ENCODE peak calls at places on chromosomes 12 and 14, in four cellular contexts. G, K, V and R are unnamed samples.

GRCh38 chr12:124581299-124581698 is 13.9 kb upstream of the NCOR2 start:
- DNase-seq in G (no peak), K (no peak), V (no peak), R (peak)

GRCh38 chr12:74538491-74539258 is 1.0 kb downstream of the ATXN7L3B start:
- DNase-seq in G (no peak), K (no peak), V (no peak), R (peak)

GRCh38 chr12:131422185-131422515 is 288.7 kb upstream of the SFSWAP start:
- DNase-seq in G (no peak), K (no peak), V (no peak), R (no peak)

GRCh38 chr14:68824517-68825347 is 31.9 kb upstream of the ZFP36L1 start:
- DNase-seq in G (no peak), K (peak), V (peak), R (peak)

GRCh38 chr12:47190271-47190750 is 110.6 kb upstream of the AMIGO2 start:
- DNase-seq in G (peak), K (peak), V (peak), R (peak)

GRCh38 chr14:81990312-81990761 is 456.7 kb upstream of the SEL1L start:
- DNase-seq in G (no peak), K (peak), V (no peak), R (peak)

GRCh38 chr14:61694039-61694438 is 1.3 kb upstream of the HIF1A start:
- DNase-seq in G (no peak), K (no peak), V (no peak), R (no peak)

GRCh38 chr14:104600141-104600643 is 4.4 kb downstream of the TMEM179 start:
- DNase-seq in G (no peak), K (no peak), V (no peak), R (no peak)

GRCh38 chr12:132174015-132174660 is 29.9 kb downstream of the NOC4L start:
- DNase-seq in G (no peak), K (no peak), V (no peak), R (no peak)

GRCh38 chr12:12641650-12642049 is 30.0 kb downstream of the CREBL2 start:
- DNase-seq in G (no peak), K (no peak), V (no peak), R (no peak)

GRCh38 chr12:7369274-7369729 is 65.4 kb downstream of the ACSM4 start:
- DNase-seq in G (no peak), K (no peak), V (peak), R (no peak)

GRCh38 chr14:104118006-104118844 is 20.2 kb upstream of the KIF26A start:
- DNase-seq in G (no peak), K (no peak), V (no peak), R (no peak)

GRCh38 chr12:26680724-26681455 is 152.1 kb downstream of the ITPR2 start:
- DNase-seq in G (no peak), K (peak), V (no peak), R (peak)

GRCh38 chr12:2813214-2813554 is 716 bp downstream of the ITFG2 start:
- DNase-seq in G (no peak), K (no peak), V (no peak), R (no peak)

GRCh38 chr14:96098309-96098998 is 59.3 kb downstream of the C14orf132 start:
- DNase-seq in G (no peak), K (peak), V (peak), R (peak)

GRCh38 chr14:31388687-31389413 is 31.5 kb downstream of the HEATR5A start:
- DNase-seq in G (no peak), K (peak), V (no peak), R (peak)

GRCh38 chr14:68958553-68958952 is 20.5 kb downstream of the ACTN1 start:
- DNase-seq in G (no peak), K (peak), V (no peak), R (peak)

GRCh38 chr14:34254031-34254430 is 208.0 kb downstream of the SPTSSA start:
- DNase-seq in G (no peak), K (no peak), V (no peak), R (no peak)

GRCh38 chr12:2294651-2295475 is 242.1 kb downstream of the CACNA1C start:
- DNase-seq in G (peak), K (peak), V (no peak), R (peak)

GRCh38 chr12:126055521-126055920 is 990.3 kb downstream of the AACS start:
- DNase-seq in G (peak), K (no peak), V (peak), R (peak)

GRCh38 chr14:86124328-86124727 is 594.4 kb downstream of the FLRT2 start:
- DNase-seq in G (no peak), K (no peak), V (no peak), R (no peak)

DNA sequence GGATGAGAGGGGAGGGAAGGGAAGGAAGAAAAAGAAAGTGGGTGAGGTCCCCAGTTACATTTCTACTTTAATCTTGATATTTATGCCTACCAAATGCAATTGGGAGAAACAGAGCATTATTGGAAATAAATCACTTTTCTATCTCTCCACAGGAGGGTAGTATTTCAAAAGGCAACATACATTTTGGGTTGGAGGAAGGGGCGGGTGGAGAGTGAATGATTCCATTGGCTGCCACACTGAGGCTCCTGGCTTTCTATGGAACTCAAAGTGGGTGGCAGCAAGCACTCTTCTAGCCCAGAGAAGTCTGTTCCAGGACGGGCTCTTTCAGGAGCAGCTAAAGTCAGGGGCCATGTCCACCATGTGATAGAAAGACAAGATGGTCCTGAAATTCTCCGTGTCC is 441.3 kb downstream of the DAD1 start:
- DNase-seq in G (no peak), K (no peak), V (no peak), R (no peak)
- TF ChIP-seq CTCF in G (no peak), K (no peak), V (peak), R (no peak)

DNA sequence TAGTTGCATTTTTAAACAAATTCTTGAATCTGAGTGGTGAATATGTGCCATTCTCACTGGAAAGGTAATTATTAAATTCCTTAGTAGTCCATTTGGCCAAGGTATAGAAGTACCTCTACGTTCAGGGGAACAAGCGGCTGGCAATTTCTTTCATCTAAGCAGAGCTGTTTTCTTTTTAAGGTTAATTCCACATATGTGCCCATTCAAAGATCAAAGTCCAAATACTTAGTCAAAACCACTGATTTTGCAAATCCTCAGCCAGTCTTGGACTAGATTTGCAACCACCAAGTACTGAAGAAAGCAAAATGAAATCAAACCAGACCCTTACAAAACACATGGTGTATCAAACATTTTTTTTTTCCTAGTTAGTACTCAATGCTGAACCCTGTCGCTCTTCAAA is 68.7 kb upstream of the JDP2 start:
- DNase-seq in G (no peak), K (no peak), V (no peak), R (no peak)
- TF ChIP-seq CTCF in G (no peak), K (no peak), V (no peak), R (no peak)

GRCh38 chr12:76113800-76114757 is 29.6 kb upstream of the NAP1L1 start:
- DNase-seq in G (no peak), K (peak), V (no peak), R (no peak)
- TF ChIP-seq CTCF in G (no peak), K (no peak), V (no peak), R (no peak)

GRCh38 chr12:106790020-106790419 is 15.5 kb downstream of the RIC8B start:
- DNase-seq in G (no peak), K (no peak), V (no peak), R (no peak)
- TF ChIP-seq CTCF in G (peak), K (no peak), V (no peak), R (no peak)

GRCh38 chr14:74762917-74763802 is at the start of gene YLPM1:
- DNase-seq in G (peak), K (peak), V (peak), R (peak)
- TF ChIP-seq CTCF in G (peak), K (peak), V (peak), R (peak)

DNA sequence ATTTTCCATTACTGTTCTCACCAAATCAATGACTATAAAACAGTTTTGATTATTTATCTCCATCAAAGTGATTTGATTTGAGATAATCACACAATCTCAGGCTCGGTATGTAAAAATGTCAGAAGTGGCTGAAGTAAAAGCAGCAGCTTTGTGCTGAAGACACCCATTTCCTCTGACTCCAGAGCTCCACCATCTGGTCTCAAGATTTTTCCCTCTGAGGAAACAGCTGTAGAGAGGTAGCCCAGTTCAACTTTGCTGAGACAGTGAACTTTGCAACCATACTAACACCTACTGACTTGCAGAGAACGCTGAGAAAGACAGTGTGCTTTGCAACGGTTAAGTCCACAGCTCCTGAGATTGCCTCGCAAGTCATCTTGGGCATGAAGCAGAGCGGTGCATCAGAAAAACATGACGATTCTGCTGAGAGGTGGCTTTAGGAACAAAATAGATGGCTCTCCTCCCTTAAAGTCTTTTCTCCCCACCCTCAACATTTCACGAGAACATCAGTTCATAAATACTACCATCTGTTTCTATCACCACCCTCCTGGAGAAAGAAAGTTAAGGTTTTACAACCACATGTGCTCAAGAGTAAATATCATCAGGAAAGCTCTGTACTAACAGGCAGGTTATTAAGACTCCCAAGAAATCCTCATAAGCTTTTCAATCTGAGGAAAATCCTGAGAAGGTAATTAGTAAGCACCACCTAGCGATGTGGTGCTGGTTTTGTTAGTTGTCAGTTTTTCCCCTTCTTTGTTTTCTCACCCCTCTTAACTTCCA is 34.8 kb downstream of the HIGD1C start:
- DNase-seq in G (no peak), K (peak), V (no peak), R (peak)
- TF ChIP-seq CTCF in G (peak), K (peak), V (peak), R (peak)

DNA sequence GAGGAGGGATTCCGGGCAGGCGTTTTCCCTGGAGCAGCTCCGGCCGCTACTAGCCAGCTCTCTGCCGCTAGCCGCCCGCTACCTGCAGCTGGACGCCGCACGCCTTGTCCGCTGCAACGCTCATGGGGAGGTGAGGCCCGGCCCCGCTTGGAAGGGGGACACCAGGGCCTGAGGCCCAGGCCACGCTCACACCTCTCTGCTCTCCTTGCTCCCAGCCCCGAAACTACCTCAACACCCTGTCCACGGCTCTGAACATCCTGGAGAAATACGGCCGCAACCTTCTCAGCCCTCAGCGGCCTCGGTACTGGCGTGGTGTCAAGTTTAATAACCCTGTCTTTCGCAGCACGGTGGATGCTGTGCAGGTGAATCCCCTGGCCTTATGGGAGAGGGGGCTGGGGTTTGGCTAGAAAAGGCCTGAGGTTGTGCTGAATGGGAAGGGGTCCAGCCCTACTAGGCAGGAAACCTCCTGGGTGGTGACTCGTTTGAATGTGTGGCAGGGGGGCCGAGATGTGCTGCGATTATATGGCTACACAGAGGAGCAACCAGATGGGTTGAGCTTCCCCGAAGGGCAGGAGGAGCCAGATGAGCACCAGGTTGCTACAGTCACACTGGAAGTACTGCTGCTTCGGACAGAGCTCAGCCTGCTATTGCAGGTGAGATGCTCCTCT is 597 bp downstream of the RNF31 start:
- DNase-seq in G (no peak), K (no peak), V (no peak), R (no peak)
- TF ChIP-seq CTCF in G (no peak), K (no peak), V (no peak), R (no peak)

DNA sequence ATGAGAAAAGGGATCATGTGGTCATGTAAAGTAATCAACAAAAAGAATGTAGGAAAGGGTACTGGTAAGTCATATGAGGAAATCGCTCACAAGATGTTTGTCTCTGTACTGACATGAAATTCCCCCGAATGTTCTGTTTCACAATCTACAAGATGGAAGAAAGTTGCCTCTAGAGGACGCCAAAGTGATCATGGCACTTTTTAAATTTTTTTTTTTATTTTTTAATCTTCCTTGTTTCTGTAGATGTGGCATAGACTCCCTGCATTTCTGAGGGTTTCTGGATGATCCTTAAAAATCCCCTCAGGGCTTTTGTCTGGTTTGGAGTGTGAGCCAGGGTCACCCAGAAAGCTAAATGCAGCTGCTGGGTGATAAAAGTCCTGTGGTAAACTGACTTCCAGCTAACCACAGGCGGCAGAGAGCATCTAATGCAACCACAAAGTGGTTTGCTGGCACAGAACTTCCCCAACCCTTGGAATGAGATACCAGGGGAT is 393.6 kb downstream of the CCDC91 start:
- DNase-seq in G (peak), K (peak), V (no peak), R (no peak)
- TF ChIP-seq CTCF in G (peak), K (peak), V (peak), R (no peak)